ENCODE peak calls at places on chromosomes 2 and 18, in seven cellular contexts. H, W, E, L, N, J and A are unnamed samples.

GRCh38 chr2:100214265-100214961 is 72.0 kb upstream of the AFF3 start:
- ATAC-seq in H (peak), W (no peak), E (no peak), L (no peak), N (peak), J (no peak), A (no peak)

GRCh38 chr2:238506669-238507068 is 79.9 kb downstream of the ASB1 start:
- ATAC-seq in H (no peak), W (no peak), E (no peak), L (no peak), N (no peak), J (no peak), A (no peak)

GRCh38 chr2:52934354-52934898 is 833.2 kb upstream of the CHAC2 start:
- ATAC-seq in H (peak), W (no peak), E (peak), L (no peak), N (no peak), J (no peak), A (no peak)

GRCh38 chr2:165055081-165055879 is 100.0 kb upstream of the SLC38A11 start:
- ATAC-seq in H (peak), W (peak), E (no peak), L (no peak), N (no peak), J (no peak), A (peak)

GRCh38 chr2:241514986-241515737 is 6.8 kb upstream of the STK25 start:
- ATAC-seq in H (no peak), W (peak), E (peak), L (no peak), N (peak), J (no peak), A (no peak)

GRCh38 chr2:206250041-206250897 is 24.2 kb upstream of the ZDBF2 start:
- ATAC-seq in H (no peak), W (peak), E (peak), L (no peak), N (peak), J (no peak), A (peak)

GRCh38 chr2:233217892-233218377 is 33.5 kb upstream of the ATG16L1 start:
- ATAC-seq in H (no peak), W (no peak), E (no peak), L (no peak), N (no peak), J (no peak), A (no peak)

GRCh38 chr2:241563571-241563980 is 5.0 kb downstream of the BOK start:
- ATAC-seq in H (no peak), W (no peak), E (no peak), L (no peak), N (no peak), J (no peak), A (no peak)

GRCh38 chr2:38654495-38655381 is 11.2 kb upstream of the GALM start:
- ATAC-seq in H (peak), W (no peak), E (no peak), L (no peak), N (no peak), J (no peak), A (no peak)

GRCh38 chr18:80191907-80192652 is 55.2 kb downstream of the PARD6G start:
- ATAC-seq in H (no peak), W (no peak), E (peak), L (no peak), N (no peak), J (no peak), A (no peak)

GRCh38 chr2:46277470-46278190 is 19.6 kb upstream of the EPAS1 start:
- ATAC-seq in H (peak), W (no peak), E (peak), L (no peak), N (peak), J (no peak), A (peak)

GRCh38 chr2:102099536-102100293 is 42.8 kb upstream of the IL1R1 start:
- ATAC-seq in H (no peak), W (no peak), E (no peak), L (no peak), N (no peak), J (no peak), A (peak)

GRCh38 chr2:230473378-230473777 is 57.4 kb downstream of the SP100 start:
- ATAC-seq in H (no peak), W (peak), E (peak), L (peak), N (no peak), J (no peak), A (no peak)

GRCh38 chr18:79378416-79379250 is 17.1 kb upstream of the NFATC1 start:
- ATAC-seq in H (peak), W (peak), E (peak), L (peak), N (peak), J (peak), A (no peak)

GRCh38 chr18:46160050-46160798 is 56.0 kb downstream of the HAUS1 start:
- ATAC-seq in H (no peak), W (no peak), E (no peak), L (no peak), N (peak), J (no peak), A (no peak)

GRCh38 chr18:24027156-24027555 is 12.6 kb downstream of the TTC39C start:
- ATAC-seq in H (peak), W (no peak), E (no peak), L (no peak), N (no peak), J (no peak), A (peak)